ENCODE peak calls at places on chromosomes 12 and 14, in ten cellular contexts. L, S, T, B, H, C, K, U, Z and O are unnamed samples.

GRCh38 chr12:77754086-77754485 is 76.6 kb upstream of the NAV3 start:
- DNase-seq in L (no peak), S (no peak), T (no peak), B (no peak), H (no peak), C (no peak), K (no peak), U (no peak), Z (no peak), O (no peak)

GRCh38 chr12:47707905-47708543 is 2.2 kb upstream of the RPAP3 start:
- DNase-seq in L (no peak), S (no peak), T (no peak), B (no peak), H (no peak), C (no peak), K (peak), U (peak), Z (no peak), O (no peak)

GRCh38 chr12:113861708-113862312 is 104.3 kb downstream of the RBM19 start:
- DNase-seq in L (no peak), S (no peak), T (no peak), B (no peak), H (peak), C (no peak), K (no peak), U (no peak), Z (no peak), O (peak)

GRCh38 chr14:93041002-93041401 is 74.7 kb downstream of the ITPK1 start:
- DNase-seq in L (no peak), S (no peak), T (no peak), B (no peak), H (no peak), C (no peak), K (no peak), U (no peak), Z (no peak), O (no peak)

GRCh38 chr12:34212651-34213050 is 190.4 kb downstream of the ALG10 start:
- DNase-seq in L (no peak), S (no peak), T (no peak), B (no peak), H (no peak), C (no peak), K (no peak), U (no peak), Z (no peak), O (no peak)

GRCh38 chr14:103846569-103847438 is 571 bp downstream of the PPP1R13B start:
- DNase-seq in L (peak), S (no peak), T (no peak), B (no peak), H (peak), C (no peak), K (no peak), U (peak), Z (peak), O (peak)

GRCh38 chr12:49340971-49341776 is 4.2 kb upstream of the C1QL4 start:
- DNase-seq in L (no peak), S (no peak), T (no peak), B (no peak), H (no peak), C (no peak), K (no peak), U (no peak), Z (no peak), O (no peak)

GRCh38 chr12:6355491-6356373 is 13.9 kb upstream of the TNFRSF1A start:
- DNase-seq in L (no peak), S (no peak), T (no peak), B (no peak), H (no peak), C (no peak), K (no peak), U (no peak), Z (no peak), O (no peak)

GRCh38 chr14:93105362-93105761 is 10.4 kb downstream of the ITPK1 start:
- DNase-seq in L (no peak), S (no peak), T (no peak), B (no peak), H (peak), C (no peak), K (peak), U (no peak), Z (peak), O (peak)

GRCh38 chr12:32217354-32218310 is 111.0 kb downstream of the BICD1 start:
- DNase-seq in L (no peak), S (no peak), T (no peak), B (no peak), H (no peak), C (no peak), K (no peak), U (no peak), Z (peak), O (no peak)

GRCh38 chr12:26046203-26046602 is 78.6 kb downstream of the BHLHE41 start:
- DNase-seq in L (no peak), S (no peak), T (no peak), B (no peak), H (no peak), C (no peak), K (no peak), U (no peak), Z (no peak), O (no peak)

GRCh38 chr14:70988452-70988851 is 81.2 kb downstream of the PCNX1 start:
- DNase-seq in L (no peak), S (peak), T (no peak), B (no peak), H (no peak), C (no peak), K (peak), U (no peak), Z (no peak), O (no peak)

GRCh38 chr12:52628111-52628507 is 9.8 kb upstream of the KRT73 start:
- DNase-seq in L (no peak), S (no peak), T (no peak), B (no peak), H (no peak), C (no peak), K (no peak), U (no peak), Z (no peak), O (no peak)